ENCODE peak calls at places on chromosomes 11 and 22, in nine cellular contexts. L is omental fat pad, Y is kidney, W is bronchial epithelial cell, Q is psoas muscle, N is GM10248, M is AG09319, P is fibroblast of the aortic adventitia, J is AG09309. A is an unnamed sample.

GRCh38 chr11:19832166-19832750 is 119.6 kb downstream of the NAV2 start:
- DNase-seq in M (no peak), Q (no peak), L (no peak), J (no peak), N (no peak), Y (no peak), W (no peak), P (no peak), A (no peak)

GRCh38 chr11:128261011-128261421 is 326.3 kb downstream of the ETS1 start:
- DNase-seq in P (no peak), L (no peak), Q (no peak), J (no peak), N (no peak), M (no peak), Y (no peak), W (no peak), A (no peak)

GRCh38 chr11:100780470-100780869 is 93.4 kb downstream of the ARHGAP42 start:
- DNase-seq in Q (no peak), M (no peak), J (no peak), P (no peak), N (no peak), L (no peak), W (peak), Y (no peak), A (no peak)

GRCh38 chr22:47654922-47655451 is 892.5 kb downstream of the TBC1D22A start:
- DNase-seq in J (no peak), Q (no peak), P (no peak), L (no peak), N (no peak), W (no peak), Y (no peak), M (no peak), A (no peak)

GRCh38 chr11:120471131-120471530 is 40.4 kb upstream of the GRIK4 start:
- DNase-seq in P (peak), Y (no peak), W (peak), N (no peak), M (no peak), L (no peak), Q (no peak), J (peak), A (no peak)

GRCh38 chr11:34978236-34979191 is 62.1 kb downstream of the PDHX start:
- DNase-seq in L (no peak), J (no peak), P (no peak), N (no peak), M (no peak), W (no peak), Q (no peak), Y (no peak), A (no peak)

GRCh38 chr22:48342732-48343131 is 1484.9 kb downstream of the BRD1 start:
- DNase-seq in J (no peak), Y (peak), Q (peak), L (no peak), W (no peak), N (no peak), P (no peak), M (no peak), A (no peak)

GRCh38 chr11:127816959-127817358 is 770.4 kb downstream of the ETS1 start:
- DNase-seq in P (no peak), W (no peak), Y (no peak), L (no peak), Q (no peak), N (no peak), M (no peak), J (no peak), A (no peak)

GRCh38 chr11:304915-305833 is 2.4 kb upstream of the IFITM2 start:
- DNase-seq in L (peak), W (peak), Q (peak), J (peak), N (peak), M (peak), Y (no peak), P (peak), A (no peak)

GRCh38 chr11:70068345-70068744 is 9.8 kb upstream of the ANO1 start:
- DNase-seq in Q (no peak), P (no peak), N (no peak), Y (no peak), L (no peak), M (no peak), J (no peak), W (no peak), A (no peak)

GRCh38 chr11:70066628-70067027 is 11.5 kb upstream of the ANO1 start:
- DNase-seq in N (no peak), Q (no peak), L (no peak), Y (no peak), P (no peak), M (no peak), W (no peak), J (no peak), A (no peak)

GRCh38 chr11:70068950-70069349 is 9.2 kb upstream of the ANO1 start:
- DNase-seq in J (no peak), P (no peak), N (no peak), Y (no peak), W (no peak), M (no peak), L (no peak), Q (no peak), A (no peak)

GRCh38 chr11:70067036-70067435 is 11.1 kb upstream of the ANO1 start:
- DNase-seq in L (no peak), Q (no peak), J (no peak), M (no peak), P (no peak), W (no peak), N (peak), Y (no peak), A (no peak)

DNA sequence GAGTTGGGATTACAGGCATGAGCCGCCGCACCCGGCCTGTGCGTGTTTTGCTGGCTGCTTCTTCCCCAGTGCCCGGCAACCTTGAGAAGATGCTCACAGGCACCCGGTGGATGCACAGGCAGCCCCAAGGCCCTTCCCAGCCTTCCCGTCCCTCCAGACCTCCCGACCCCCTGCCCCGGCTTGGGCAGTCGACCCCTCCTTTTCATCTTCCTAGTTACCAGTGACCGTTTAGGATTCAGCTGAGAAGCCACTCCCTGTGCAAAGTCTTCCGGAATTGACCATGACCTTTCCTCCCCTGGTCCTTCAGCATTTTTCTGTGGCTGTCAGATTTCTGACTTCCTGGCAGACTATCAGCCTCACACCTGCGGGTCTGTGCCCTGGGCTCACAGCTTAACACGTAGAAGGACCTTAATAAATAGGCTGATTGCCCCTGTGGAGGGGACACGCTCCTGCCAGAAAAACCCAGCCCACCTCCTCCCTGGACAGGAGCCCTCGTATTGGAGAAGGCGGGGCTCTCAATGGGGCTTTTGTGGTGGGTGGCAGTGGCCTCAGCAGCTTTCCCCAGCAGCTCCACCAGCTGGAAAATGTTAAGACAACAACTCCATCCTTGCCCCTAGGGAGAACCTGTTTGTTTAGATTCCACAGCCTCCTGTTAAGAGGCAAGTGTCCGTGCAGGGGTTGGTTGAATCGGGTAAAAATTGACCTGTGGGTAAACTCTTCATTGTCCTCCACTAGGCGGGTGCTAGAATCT is 10.4 kb upstream of the ANO1 start:
- DNase-seq in L (no peak), Q (no peak), J (no peak), N (peak), P (no peak), W (peak), M (no peak), Y (no peak), A (peak)
- TF ChIP-seq CTCF in L (no peak), Q (no peak), J (no peak), N (no peak), P (no peak), W (peak), M (no peak), Y (no peak), A (no peak)

DNA sequence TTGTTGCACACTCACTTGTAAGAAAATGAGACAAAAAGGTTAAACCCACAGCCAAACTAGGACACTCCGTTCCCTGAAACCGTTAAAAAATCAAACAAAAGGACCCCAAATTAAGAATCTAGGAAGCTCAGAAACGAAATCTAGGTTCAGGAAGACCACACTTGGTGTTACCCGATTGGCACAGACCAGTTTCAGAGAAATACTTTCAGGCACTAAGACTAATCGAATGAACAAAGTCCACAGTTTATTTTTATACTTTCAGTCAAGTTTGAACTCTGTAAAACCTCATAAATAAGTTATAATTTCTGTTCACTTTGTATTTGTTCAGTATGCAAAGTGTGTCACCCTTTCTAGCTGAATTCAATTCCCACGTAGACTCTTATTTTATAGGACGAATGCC is 38.8 kb upstream of the TTC12 start:
- DNase-seq in M (no peak), L (no peak), W (no peak), P (no peak), Q (no peak), N (no peak), J (no peak), Y (no peak), A (no peak)
- TF ChIP-seq CTCF in M (no peak), L (no peak), W (no peak), P (no peak), Q (no peak), N (no peak), J (no peak), Y (no peak), A (no peak)

GRCh38 chr11:75078233-75078632 is 18.4 kb downstream of the OR2AT4 start:
- DNase-seq in M (no peak), W (no peak), P (no peak), N (no peak), J (no peak), Q (no peak), Y (no peak), L (no peak), A (no peak)

GRCh38 chr11:75077316-75077715 is 19.4 kb downstream of the OR2AT4 start:
- DNase-seq in W (peak), N (no peak), Q (no peak), M (no peak), P (no peak), Y (no peak), J (no peak), L (no peak), A (no peak)

GRCh38 chr11:75082601-75083216 is 14.0 kb downstream of the OR2AT4 start:
- DNase-seq in L (no peak), W (no peak), J (no peak), Q (no peak), P (no peak), N (no peak), M (no peak), Y (no peak), A (no peak)

GRCh38 chr11:75083217-75083605 is 13.5 kb downstream of the OR2AT4 start:
- DNase-seq in Y (no peak), M (no peak), P (no peak), W (no peak), L (no peak), N (no peak), J (no peak), Q (no peak), A (no peak)

DNA sequence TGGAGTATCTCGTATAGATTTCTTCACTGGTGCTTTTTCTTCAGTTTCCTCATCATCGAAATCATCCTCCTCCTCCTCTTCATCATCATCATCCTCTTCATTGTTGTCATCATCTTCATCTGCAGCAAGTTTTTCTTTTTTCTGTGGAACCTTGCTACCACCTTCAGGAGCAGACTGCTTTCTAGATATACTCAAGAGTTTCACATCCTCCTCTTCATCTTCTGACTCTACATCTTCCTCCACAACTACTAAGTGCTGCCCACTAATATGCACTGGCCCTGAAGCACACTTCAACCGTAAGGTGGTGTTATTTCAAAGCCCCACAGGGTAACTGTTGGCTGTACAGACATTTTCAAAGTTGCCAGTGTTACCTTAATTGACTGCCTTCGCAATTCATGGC is 17.1 kb downstream of the OR2AT4 start:
- DNase-seq in Y (no peak), J (no peak), N (no peak), Q (no peak), M (no peak), L (no peak), P (no peak), W (no peak), A (no peak)
- TF ChIP-seq CTCF in Y (no peak), J (no peak), N (no peak), Q (no peak), M (no peak), L (no peak), P (no peak), W (no peak), A (no peak)

GRCh38 chr11:6297831-6298230 is 22.5 kb downstream of the CAVIN3 start:
- DNase-seq in W (peak), P (peak), J (no peak), L (no peak), M (no peak), N (no peak), Q (no peak), Y (no peak), A (no peak)
- TF ChIP-seq CTCF in W (peak), P (peak), J (peak), L (no peak), M (peak), N (peak), Q (peak), Y (peak), A (no peak)